ENCODE peak calls at places on chromosome 22, in seven cellular contexts. J is NCI-H774; U is tibial nerve; V is stimulated activated naive CD8-positive, alpha-beta T cell treated with anti-CD3 and anti-CD28 coated beads, Interleukin-15, amount 100 ng/mL, for 72 hours; L is IMR-90; Y is C1 segment of cervical spinal cord; D is H9. W is an unnamed sample.

GRCh38 chr22:27097481-27097880 is 440.1 kb downstream of the MIAT start:
- DNase-seq in V (no peak), J (no peak), Y (no peak), U (no peak), L (no peak), D (no peak), W (no peak)

GRCh38 chr22:37457093-37457893 is 28.9 kb downstream of the MFNG start:
- DNase-seq in D (peak), Y (no peak), U (peak), L (peak), J (no peak), V (peak), W (no peak)

GRCh38 chr22:49300951-49301397 is 526.7 kb downstream of the BRD1 start:
- DNase-seq in J (no peak), V (no peak), L (no peak), D (peak), Y (no peak), U (no peak), W (no peak)

GRCh38 chr22:19819911-19820879 is 34.5 kb downstream of the GNB1L start:
- DNase-seq in U (no peak), Y (no peak), L (no peak), J (no peak), D (peak), V (peak), W (no peak)

GRCh38 chr22:35337932-35338331 is 38.2 kb downstream of the TOM1 start:
- DNase-seq in Y (no peak), U (no peak), J (no peak), L (no peak), D (peak), V (no peak), W (no peak)

GRCh38 chr22:32800158-32800557 is 1.3 kb upstream of the TIMP3 start:
- DNase-seq in Y (no peak), U (no peak), L (no peak), V (no peak), J (no peak), D (no peak), W (no peak)

GRCh38 chr22:31969789-31970489 is 25.6 kb downstream of the YWHAH start:
- DNase-seq in Y (no peak), U (no peak), D (peak), L (peak), V (peak), J (peak), W (peak)

GRCh38 chr22:41857160-41857859 is 24.4 kb downstream of the SREBF2 start:
- DNase-seq in L (peak), D (peak), Y (no peak), V (peak), U (no peak), J (no peak), W (no peak)

GRCh38 chr22:27906241-27906640 is 12.8 kb downstream of the PITPNB start:
- DNase-seq in V (no peak), J (no peak), U (no peak), D (no peak), Y (no peak), L (peak), W (no peak)

GRCh38 chr22:45036154-45036553 is 26.3 kb upstream of the PHF21B start:
- DNase-seq in J (no peak), U (no peak), L (peak), V (no peak), D (no peak), Y (no peak), W (no peak)

GRCh38 chr22:49540571-49541450 is 286.9 kb downstream of the BRD1 start:
- DNase-seq in D (no peak), V (no peak), J (no peak), L (no peak), U (no peak), Y (no peak), W (no peak)

GRCh38 chr22:23404689-23405365 is 175.3 kb downstream of the IGLL1 start:
- DNase-seq in L (peak), V (no peak), Y (no peak), J (no peak), U (no peak), D (peak), W (no peak)

GRCh38 chr22:42364641-42365336 is 67.4 kb downstream of the NFAM1 start:
- DNase-seq in V (no peak), Y (no peak), L (peak), J (no peak), U (no peak), D (no peak), W (no peak)

GRCh38 chr22:24703101-24703500 is 71.4 kb downstream of the PIWIL3 start:
- DNase-seq in Y (no peak), L (peak), J (no peak), V (no peak), D (no peak), U (no peak), W (no peak)

GRCh38 chr22:39729141-39729934 is 158.8 kb downstream of the CACNA1I start:
- DNase-seq in L (no peak), Y (no peak), U (no peak), D (no peak), J (no peak), V (no peak), W (no peak)

GRCh38 chr22:22460635-22461034 is 47.9 kb downstream of the ZNF280B start:
- DNase-seq in V (no peak), D (no peak), L (no peak), J (no peak), U (no peak), Y (no peak), W (no peak)

GRCh38 chr22:27113211-27114030 is 456.0 kb downstream of the MIAT start:
- DNase-seq in J (no peak), U (peak), L (peak), D (no peak), Y (no peak), V (no peak), W (no peak)

GRCh38 chr22:43826142-43827093 is 14.3 kb upstream of the EFCAB6 start:
- DNase-seq in J (no peak), U (no peak), V (no peak), Y (no peak), D (peak), L (peak), W (no peak)

GRCh38 chr22:22934543-22935055 is 47.0 kb downstream of the IGLL5 start:
- DNase-seq in D (no peak), V (no peak), L (no peak), U (no peak), Y (no peak), J (no peak), W (no peak)

GRCh38 chr22:37045958-37046357 is 5.6 kb upstream of the KCTD17 start:
- DNase-seq in D (no peak), J (no peak), Y (no peak), V (no peak), U (no peak), L (peak), W (no peak)

GRCh38 chr22:25363474-25363873 is 144.0 kb downstream of the CRYBB2 start:
- DNase-seq in U (peak), Y (no peak), J (no peak), L (no peak), V (no peak), D (no peak), W (no peak)